ENCODE peak calls at places on chromosome 12, in seven cellular contexts. J, E, H, C, O, P and X are unnamed samples.

GRCh38 chr12:14982986-14983385 is 10.1 kb downstream of the PDE6H start:
- DNase-seq in O (no peak), J (no peak), C (no peak), P (no peak), E (no peak), H (no peak), X (no peak)

GRCh38 chr12:42140901-42141300 is 3.8 kb downstream of the GXYLT1 start:
- DNase-seq in J (no peak), P (peak), O (peak), C (peak), H (no peak), E (no peak), X (no peak)

GRCh38 chr12:29521951-29522350 is 24.5 kb upstream of the OVCH1 start:
- DNase-seq in C (no peak), H (no peak), E (no peak), P (no peak), J (no peak), O (no peak), X (no peak)

GRCh38 chr12:89333564-89334252 is 18.6 kb downstream of the DUSP6 start:
- DNase-seq in H (no peak), J (no peak), E (no peak), C (no peak), O (no peak), P (no peak), X (no peak)

GRCh38 chr12:124542021-124542941 is 25.1 kb downstream of the NCOR2 start:
- DNase-seq in C (peak), E (no peak), H (no peak), P (no peak), J (no peak), O (no peak), X (peak)

GRCh38 chr12:131832393-131833231 is 4.4 kb downstream of the MMP17 start:
- DNase-seq in C (peak), H (no peak), O (no peak), E (no peak), J (peak), P (no peak), X (peak)

GRCh38 chr12:28059678-28060077 is 87.1 kb upstream of the PTHLH start:
- DNase-seq in O (no peak), H (no peak), P (no peak), E (no peak), J (no peak), C (no peak), X (no peak)

GRCh38 chr12:6640497-6640896 is 4.7 kb upstream of the LPAR5 start:
- DNase-seq in O (no peak), C (no peak), J (no peak), H (no peak), E (no peak), P (no peak), X (no peak)

GRCh38 chr12:107670999-107671643 is 14.5 kb upstream of the PWP1 start:
- DNase-seq in J (no peak), O (no peak), E (no peak), H (no peak), C (peak), P (no peak), X (no peak)

GRCh38 chr12:62581288-62582064 is 114.8 kb downstream of the MON2 start:
- DNase-seq in P (no peak), J (peak), E (no peak), O (no peak), H (peak), C (peak), X (no peak)

GRCh38 chr12:66092559-66093269 is 37.8 kb downstream of the LLPH start:
- DNase-seq in C (peak), H (no peak), E (no peak), O (no peak), J (no peak), P (no peak), X (no peak)

GRCh38 chr12:47725893-47726292 is 603 bp upstream of the ENDOU start:
- DNase-seq in P (no peak), E (no peak), J (no peak), O (peak), C (no peak), H (no peak), X (no peak)

GRCh38 chr12:89134213-89134770 is 218.0 kb downstream of the DUSP6 start:
- DNase-seq in J (no peak), O (no peak), E (no peak), P (no peak), H (no peak), C (no peak), X (no peak)

GRCh38 chr12:76219806-76220205 is 128.4 kb downstream of the BBS10 start:
- DNase-seq in C (no peak), H (no peak), O (no peak), J (no peak), E (no peak), P (no peak), X (no peak)

GRCh38 chr12:114018669-114019068 is 52.5 kb upstream of the RBM19 start:
- DNase-seq in O (no peak), P (no peak), C (peak), E (no peak), J (no peak), H (no peak), X (no peak)

GRCh38 chr12:55931780-55932545 is 1.0 kb downstream of the DGKA start:
- DNase-seq in P (no peak), C (no peak), H (peak), O (no peak), E (no peak), J (peak), X (peak)

GRCh38 chr12:80195143-80195726 is 95.9 kb downstream of the OTOGL start:
- DNase-seq in E (no peak), H (peak), O (peak), P (no peak), C (peak), J (no peak), X (no peak)

GRCh38 chr12:211142-211465 is 2.9 kb downstream of the SLC6A12 start:
- DNase-seq in O (no peak), H (no peak), C (no peak), P (no peak), J (no peak), E (no peak), X (no peak)

GRCh38 chr12:119666900-119667576 is 895 bp upstream of the PRKAB1 start:
- DNase-seq in H (no peak), J (no peak), P (no peak), E (no peak), O (no peak), C (no peak), X (no peak)

GRCh38 chr12:29073631-29074239 is 75.3 kb upstream of the FAR2 start:
- DNase-seq in P (no peak), H (peak), O (no peak), C (peak), J (no peak), E (no peak), X (no peak)

GRCh38 chr12:88518863-88519403 is 61.3 kb downstream of the KITLG start:
- DNase-seq in P (no peak), C (no peak), J (no peak), H (no peak), O (no peak), E (no peak), X (no peak)

GRCh38 chr12:1507308-1507707 is 87.1 kb downstream of the FBXL14 start:
- DNase-seq in P (no peak), C (no peak), O (no peak), E (no peak), H (no peak), J (no peak), X (no peak)

GRCh38 chr12:101685121-101685520 is 12.3 kb upstream of the CHPT1 start:
- DNase-seq in P (no peak), H (peak), E (peak), O (no peak), C (no peak), J (no peak), X (no peak)

GRCh38 chr12:132170094-132170636 is 25.9 kb downstream of the NOC4L start:
- DNase-seq in J (peak), C (no peak), E (peak), H (no peak), O (no peak), P (no peak), X (no peak)

GRCh38 chr12:22286569-22286968 is 47.9 kb downstream of the ST8SIA1 start:
- DNase-seq in E (peak), O (no peak), P (no peak), J (no peak), C (no peak), H (no peak), X (no peak)

GRCh38 chr12:64669270-64669842 is 59.1 kb downstream of the RASSF3 start:
- DNase-seq in C (no peak), O (peak), H (peak), E (no peak), P (peak), J (peak), X (peak)

GRCh38 chr12:31961137-31961536 is 1.9 kb downstream of the RESF1 start:
- DNase-seq in P (no peak), C (no peak), O (no peak), E (no peak), H (no peak), J (no peak), X (no peak)

GRCh38 chr12:50715174-50715573 is 48.7 kb upstream of the ATF1 start:
- DNase-seq in C (no peak), E (no peak), O (no peak), J (no peak), P (no peak), H (no peak), X (no peak)

GRCh38 chr12:66941150-66941549 is 262.3 kb upstream of the GRIP1 start:
- DNase-seq in P (no peak), E (no peak), J (no peak), H (no peak), O (no peak), C (no peak), X (no peak)

GRCh38 chr12:79085106-79085682 is 220.6 kb downstream of the SYT1 start:
- DNase-seq in J (no peak), O (no peak), P (no peak), E (no peak), C (no peak), H (no peak), X (no peak)

GRCh38 chr12:43676183-43676813 is 82.3 kb downstream of the PUS7L start:
- DNase-seq in J (no peak), E (no peak), C (peak), P (no peak), H (peak), O (peak), X (no peak)

GRCh38 chr12:57737467-57738141 is 938 bp downstream of the AGAP2 start:
- DNase-seq in H (no peak), O (no peak), P (no peak), C (no peak), J (no peak), E (no peak), X (no peak)

GRCh38 chr12:57734586-57734985 is 4.0 kb downstream of the AGAP2 start:
- DNase-seq in E (no peak), P (no peak), J (no peak), H (no peak), O (no peak), C (no peak), X (no peak)

GRCh38 chr12:57735198-57735855 is 3.2 kb downstream of the AGAP2 start:
- DNase-seq in H (no peak), O (no peak), C (no peak), E (no peak), P (no peak), J (no peak), X (no peak)

GRCh38 chr12:57736743-57737466 is 1.6 kb downstream of the AGAP2 start:
- DNase-seq in E (no peak), O (no peak), C (no peak), P (no peak), J (no peak), H (no peak), X (no peak)

DNA sequence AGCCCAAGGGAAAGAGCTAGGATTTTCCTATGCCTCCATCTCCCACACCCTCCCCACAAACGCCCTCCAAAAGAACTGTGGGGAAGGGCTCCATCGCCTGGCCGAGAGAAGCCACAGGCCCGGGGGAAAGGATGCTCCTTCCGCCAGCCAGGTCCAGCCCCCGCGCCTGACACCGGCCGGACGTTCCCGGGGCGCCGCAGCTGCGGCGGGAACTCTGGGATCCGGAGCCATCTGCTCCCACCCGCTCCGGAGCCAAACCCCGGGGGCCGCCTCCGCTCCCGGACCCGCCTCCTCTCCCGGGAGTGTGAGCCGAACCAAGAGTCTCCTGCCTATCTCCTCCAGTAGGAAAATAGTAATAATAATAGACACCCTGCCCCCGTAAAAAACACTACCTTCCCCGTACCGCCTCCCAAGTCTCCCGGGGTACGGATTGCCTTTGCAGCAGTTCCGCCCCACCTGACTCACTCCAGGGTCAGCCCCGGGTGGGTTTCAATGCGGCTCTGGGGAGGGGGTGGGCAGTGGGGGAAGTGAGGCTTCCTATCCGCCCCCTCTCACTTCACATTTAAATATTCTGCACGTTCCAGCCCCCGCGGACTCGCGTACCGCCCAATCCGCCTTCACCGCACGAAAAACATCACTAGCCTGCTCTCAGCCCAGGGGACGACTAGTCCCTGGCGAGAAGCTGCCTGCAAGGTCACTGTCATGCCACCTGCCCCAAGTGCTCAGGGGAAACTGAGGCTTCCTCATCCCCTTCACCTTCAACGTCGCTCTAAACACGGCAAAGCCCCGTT is 2.4 kb downstream of the AGAP2 start:
- DNase-seq in O (no peak), J (peak), H (no peak), C (peak), E (no peak), P (no peak), X (no peak)
- H3K4me3 ChIP-seq in O (peak), J (peak), H (no peak), C (peak), E (peak), P (no peak), X (no peak)

GRCh38 chr12:68930178-68930577 is 2.8 kb downstream of the CPM start:
- DNase-seq in E (no peak), J (no peak), O (no peak), P (no peak), C (no peak), H (no peak), X (no peak)

GRCh38 chr12:68934392-68934791 is 1.4 kb upstream of the CPM start:
- DNase-seq in C (no peak), H (no peak), E (no peak), J (no peak), P (no peak), O (no peak), X (no peak)

GRCh38 chr12:68932123-68932700 is 759 bp downstream of the CPM start:
- DNase-seq in P (peak), H (no peak), E (no peak), J (no peak), C (no peak), O (no peak), X (no peak)

GRCh38 chr12:68932701-68933563 is at the start of gene CPM:
- DNase-seq in C (peak), H (peak), J (peak), P (peak), E (no peak), O (peak), X (peak)

GRCh38 chr12:68933564-68933893 is 558 bp upstream of the CPM start:
- DNase-seq in H (no peak), C (no peak), J (no peak), P (no peak), O (no peak), E (no peak), X (no peak)
- H3K4me3 ChIP-seq in H (no peak), C (peak), J (peak), P (peak), O (peak), E (peak), X (peak)

GRCh38 chr12:72281145-72281544 is 9.0 kb downstream of the TRHDE start:
- DNase-seq in E (no peak), J (no peak), O (no peak), P (no peak), C (no peak), H (no peak), X (no peak)
- H3K4me3 ChIP-seq in E (no peak), J (no peak), O (no peak), P (no peak), C (no peak), H (no peak), X (no peak)

GRCh38 chr12:94980577-94980976 is 22.9 kb downstream of the NDUFA12 start:
- DNase-seq in O (no peak), P (no peak), C (peak), J (no peak), H (peak), E (no peak), X (no peak)
- H3K4me3 ChIP-seq in O (no peak), P (no peak), C (no peak), J (no peak), H (no peak), E (no peak), X (no peak)

GRCh38 chr12:3726455-3726854 is 26.5 kb downstream of the CRACR2A start:
- DNase-seq in E (no peak), H (no peak), O (no peak), J (no peak), P (no peak), C (no peak), X (no peak)

GRCh38 chr12:3724096-3724805 is 28.7 kb downstream of the CRACR2A start:
- DNase-seq in P (no peak), C (no peak), J (no peak), O (no peak), H (no peak), E (no peak), X (no peak)

GRCh38 chr12:3727354-3727753 is 25.6 kb downstream of the CRACR2A start:
- DNase-seq in J (no peak), E (no peak), O (no peak), P (no peak), H (no peak), C (no peak), X (no peak)

GRCh38 chr12:3727877-3728632 is 24.9 kb downstream of the CRACR2A start:
- DNase-seq in O (no peak), H (no peak), E (no peak), C (no peak), P (no peak), J (no peak), X (no peak)

GRCh38 chr12:3725267-3726115 is 27.4 kb downstream of the CRACR2A start:
- DNase-seq in C (no peak), J (no peak), P (no peak), H (peak), O (no peak), E (no peak), X (no peak)
- H3K4me3 ChIP-seq in C (no peak), J (no peak), P (no peak), H (no peak), O (no peak), E (no peak), X (no peak)

GRCh38 chr12:109462868-109463692 is 14.0 kb downstream of the KCTD10 start:
- DNase-seq in P (peak), J (peak), H (no peak), E (peak), C (peak), O (peak), X (peak)
- H3K4me3 ChIP-seq in P (no peak), J (peak), H (no peak), E (no peak), C (no peak), O (no peak), X (peak)

GRCh38 chr12:93165384-93165932 is 212.3 kb upstream of the NUDT4 start:
- DNase-seq in E (no peak), J (no peak), P (no peak), C (no peak), O (no peak), H (no peak), X (no peak)

GRCh38 chr12:93164103-93164880 is 213.4 kb upstream of the NUDT4 start:
- DNase-seq in C (no peak), J (no peak), H (no peak), O (no peak), P (no peak), E (no peak), X (no peak)

GRCh38 chr12:93167331-93167730 is 210.4 kb upstream of the NUDT4 start:
- DNase-seq in C (no peak), E (no peak), P (no peak), H (no peak), O (no peak), J (no peak), X (no peak)

GRCh38 chr12:93167841-93168492 is 209.8 kb upstream of the NUDT4 start:
- DNase-seq in J (no peak), P (no peak), O (no peak), C (no peak), E (no peak), H (peak), X (no peak)

GRCh38 chr12:93166891-93167307 is 210.8 kb upstream of the NUDT4 start:
- DNase-seq in H (no peak), C (no peak), O (no peak), E (no peak), J (no peak), P (no peak), X (no peak)
- H3K4me3 ChIP-seq in H (no peak), C (no peak), O (no peak), E (no peak), J (no peak), P (no peak), X (no peak)